ENCODE peak calls at places on chromosome 12, in six cellular contexts. A is mucosa of gallbladder, S is AG04449, C is Daoy, X is psoas muscle, I is GM20000. D is an unnamed sample.

GRCh38 chr12:123149828-123150272 is 1.0 kb downstream of the PITPNM2 start:
- DNase-seq in X (no peak), I (peak; percentile 28), C (no peak), S (no peak), A (no peak), D (no peak)

GRCh38 chr12:52415870-52416750 is 10.0 kb upstream of the KRT82 start:
- DNase-seq in A (peak; percentile 69), S (peak; percentile 16), I (no peak), X (no peak), C (no peak), D (peak; percentile 57)

GRCh38 chr12:11477110-11477509 is 81.7 kb upstream of the PRB2 start:
- DNase-seq in C (no peak), I (no peak), X (no peak), A (peak; percentile 18), S (no peak), D (no peak)

GRCh38 chr12:14393736-14394135 is 28.3 kb downstream of the ATF7IP start:
- DNase-seq in I (no peak), C (no peak), S (no peak), A (no peak), X (no peak), D (no peak)

GRCh38 chr12:69688496-69689427 is 10.3 kb downstream of the BEST3 start:
- DNase-seq in I (no peak), A (peak; percentile 61), C (peak; percentile 98), X (peak; percentile 94), S (peak; percentile 74), D (peak; percentile 88)

GRCh38 chr12:51546102-51546501 is 44.9 kb upstream of the SCN8A start:
- DNase-seq in C (no peak), I (no peak), S (no peak), X (no peak), A (no peak), D (no peak)

GRCh38 chr12:119061208-119061796 is 80.0 kb downstream of the SRRM4 start:
- DNase-seq in X (peak; percentile 51), C (peak; percentile 14), A (peak; percentile 73), S (no peak), I (peak; percentile 24), D (peak; percentile 6)

GRCh38 chr12:43210437-43211197 is 341.4 kb downstream of the ADAMTS20 start:
- DNase-seq in C (peak; percentile 74), S (no peak), I (peak; percentile 71), A (no peak), X (no peak), D (no peak)

GRCh38 chr12:111692575-111693210 is 6.8 kb downstream of the ACAD10 start:
- DNase-seq in X (no peak), C (peak; percentile 7), I (no peak), S (no peak), A (no peak), D (no peak)

GRCh38 chr12:56714431-56714929 is 10.6 kb downstream of the NACA start:
- DNase-seq in S (no peak), C (no peak), A (no peak), I (no peak), X (no peak), D (no peak)

GRCh38 chr12:103499571-103499970 is 3.8 kb upstream of the C12orf42 start:
- DNase-seq in I (no peak), S (no peak), X (no peak), A (no peak), C (no peak), D (no peak)

GRCh38 chr12:50505386-50505827 is 622 bp downstream of the DIP2B start:
- DNase-seq in S (no peak), A (no peak), X (peak; percentile 58), C (peak; percentile 43), I (peak; percentile 43), D (no peak)

GRCh38 chr12:57610553-57611115 is 601 bp upstream of the ARHGEF25 start:
- DNase-seq in I (peak; percentile 55), A (no peak), X (peak; percentile 62), C (no peak), S (no peak), D (no peak)

GRCh38 chr12:122323311-122324019 is 57.2 kb upstream of the VPS33A start:
- DNase-seq in C (no peak), S (no peak), I (no peak), X (peak; percentile 67), A (no peak), D (no peak)

GRCh38 chr12:107291018-107291417 is 197.7 kb upstream of the CRY1 start:
- DNase-seq in I (no peak), X (no peak), C (no peak), S (no peak), A (no peak), D (no peak)

GRCh38 chr12:56103823-56104108 is 593 bp upstream of the PA2G4 start:
- DNase-seq in X (no peak), A (no peak), I (no peak), S (no peak), C (no peak), D (no peak)

GRCh38 chr12:104603545-104603973 is 146.8 kb downstream of the CHST11 start:
- DNase-seq in I (no peak), C (peak; percentile 89), S (no peak), A (no peak), X (no peak), D (no peak)

GRCh38 chr12:51905507-51906438 is 1.5 kb upstream of the ACVRL1 start:
- DNase-seq in C (no peak), X (peak; percentile 88), S (no peak), I (no peak), A (no peak), D (no peak)

GRCh38 chr12:55696796-55697462 is 10.8 kb downstream of the ITGA7 start:
- DNase-seq in S (no peak), C (no peak), I (no peak), X (no peak), A (no peak), D (no peak)

GRCh38 chr12:66188584-66189475 is at the start of gene IRAK3:
- DNase-seq in S (no peak), I (peak; percentile 80), X (peak; percentile 93), A (peak; percentile 78), C (no peak), D (no peak)

GRCh38 chr12:52351196-52352059 is 15.9 kb downstream of the KRT85 start:
- DNase-seq in S (no peak), I (no peak), C (no peak), A (peak; percentile 33), X (no peak), D (no peak)

GRCh38 chr12:56041579-56042429 is at the start of gene RPS26:
- DNase-seq in S (peak; percentile 96), C (peak; percentile 100), I (peak; percentile 86), X (peak; percentile 99), A (peak; percentile 97), D (peak; percentile 99)

GRCh38 chr12:111418594-111418880 is 12.8 kb downstream of the SH2B3 start:
- DNase-seq in A (no peak), S (no peak), C (no peak), I (no peak), X (no peak), D (no peak)

GRCh38 chr12:41287500-41287899 is 99.4 kb downstream of the PDZRN4 start:
- DNase-seq in S (no peak), X (no peak), I (no peak), C (no peak), A (no peak), D (no peak)

GRCh38 chr12:50132505-50133135 is 20.6 kb downstream of the COX14 start:
- DNase-seq in C (peak; percentile 28), I (peak; percentile 37), A (no peak), S (no peak), X (no peak), D (peak; percentile 23)

GRCh38 chr12:52442600-52443061 is 8.5 kb upstream of the KRT75 start:
- DNase-seq in X (no peak), S (peak; percentile 70), A (peak; percentile 25), C (peak; percentile 98), I (no peak), D (peak; percentile 86)

GRCh38 chr12:121748571-121749265 is 36.2 kb downstream of the TMEM120B start:
- DNase-seq in I (no peak), C (peak; percentile 75), A (peak; percentile 40), X (no peak), S (peak; percentile 44), D (no peak)

D was measured in H4.